ENCODE peak calls at places on chromosomes 13 and 19, in five cellular contexts. S is mucosa of descending colon; X is CD8-positive, alpha-beta T cell; O is IMR-90; Z is thoracic aorta. J is an unnamed sample.

GRCh38 chr19:37506387-37507166 is at the start of gene ZNF793:
- DNase-seq in S (peak; percentile 87), Z (peak; percentile 45), O (peak; percentile 54), X (peak; percentile 83), J (peak; percentile 61)

GRCh38 chr13:110421696-110422395 is 114.8 kb downstream of the COL4A2 start:
- DNase-seq in S (no peak), O (peak; percentile 90), Z (no peak), X (no peak), J (peak; percentile 83)

GRCh38 chr13:28286263-28286662 is 147.9 kb downstream of the PAN3 start:
- DNase-seq in O (no peak), X (no peak), Z (no peak), S (no peak), J (no peak)

GRCh38 chr19:45998834-45999233 is 3.6 kb downstream of the CCDC61 start:
- DNase-seq in Z (no peak), S (no peak), O (no peak), X (no peak), J (no peak)

GRCh38 chr19:47176071-47176626 is 45.5 kb downstream of the SAE1 start:
- DNase-seq in S (no peak), X (no peak), Z (no peak), O (peak; percentile 97), J (peak; percentile 85)

GRCh38 chr19:51810228-51810627 is 15.3 kb downstream of the FPR3 start:
- DNase-seq in S (no peak), Z (no peak), X (no peak), O (no peak), J (peak; percentile 26)

GRCh38 chr13:82758056-82758455 is 1124.2 kb downstream of the SLITRK1 start:
- DNase-seq in X (no peak), Z (no peak), O (peak; percentile 17), S (no peak), J (peak; percentile 17)

GRCh38 chr13:65656740-65657329 is 1573.3 kb downstream of the PCDH9 start:
- DNase-seq in Z (no peak), O (peak; percentile 30), S (no peak), X (no peak), J (peak; percentile 8)

GRCh38 chr13:111950697-111951096 is 116.3 kb upstream of the SOX1 start:
- DNase-seq in X (no peak), S (no peak), Z (no peak), O (no peak), J (no peak)

GRCh38 chr19:11423804-11424318 is 4.7 kb upstream of the RGL3 start:
- DNase-seq in S (no peak), X (no peak), Z (no peak), O (no peak), J (no peak)

GRCh38 chr19:51001495-51001894 is at the start of gene KLK8:
- DNase-seq in O (no peak), Z (no peak), S (no peak), X (no peak), J (no peak)

GRCh38 chr13:46894534-46894906 is 2.3 kb downstream of the HTR2A start:
- DNase-seq in Z (no peak), X (no peak), S (no peak), O (no peak), J (peak; percentile 29)

GRCh38 chr19:46606681-46607440 is 5.7 kb downstream of the CALM3 start:
- DNase-seq in Z (no peak), O (no peak), X (no peak), S (no peak), J (no peak)

GRCh38 chr19:2977686-2978466 is 512 bp downstream of the TLE6 start:
- DNase-seq in Z (no peak), O (no peak), S (no peak), X (no peak), J (no peak)

GRCh38 chr19:13066933-13067831 is 35.5 kb downstream of the LYL1 start:
- DNase-seq in X (no peak), O (no peak), S (peak; percentile 68), Z (no peak), J (no peak)

GRCh38 chr19:33241530-33242101 is 16.0 kb upstream of the SLC7A10 start:
- DNase-seq in S (peak; percentile 65), X (peak; percentile 28), O (no peak), Z (no peak), J (no peak)

GRCh38 chr19:29687897-29688728 is 22.9 kb downstream of the PLEKHF1 start:
- DNase-seq in Z (no peak), O (peak; percentile 78), S (no peak), X (no peak), J (peak; percentile 84)

GRCh38 chr13:78183737-78184136 is 265.1 kb upstream of the EDNRB start:
- DNase-seq in O (peak; percentile 52), X (no peak), S (no peak), Z (no peak), J (peak; percentile 15)

GRCh38 chr19:2127758-2128157 is 23.6 kb downstream of the AP3D1 start:
- DNase-seq in S (no peak), X (no peak), O (no peak), Z (no peak), J (no peak)

GRCh38 chr19:14979498-14980255 is at the start of gene SLC1A6:
- DNase-seq in Z (no peak), X (no peak), S (no peak), O (no peak), J (no peak)

GRCh38 chr13:27079421-27079958 is 92.1 kb downstream of the USP12 start:
- DNase-seq in O (peak; percentile 67), S (no peak), X (no peak), Z (no peak), J (peak; percentile 98)

GRCh38 chr13:67635754-67636153 is 405.6 kb upstream of the PCDH9 start:
- DNase-seq in Z (no peak), O (peak; percentile 4), S (no peak), X (no peak), J (no peak)

GRCh38 chr19:34236035-34236793 is 18.1 kb upstream of the GARRE1 start:
- DNase-seq in X (no peak), S (peak; percentile 62), Z (no peak), O (peak; percentile 82), J (peak; percentile 91)

GRCh38 chr13:33087091-33087490 is 70.9 kb downstream of the KL start:
- DNase-seq in O (no peak), Z (no peak), S (no peak), X (no peak), J (no peak)

GRCh38 chr13:108069521-108070210 is 145.7 kb downstream of the LIG4 start:
- DNase-seq in S (no peak), X (no peak), O (no peak), Z (no peak), J (no peak)

GRCh38 chr19:56245062-56245740 is 27.3 kb upstream of the EDDM13 start:
- DNase-seq in X (no peak), Z (no peak), S (no peak), O (peak; percentile 33), J (peak; percentile 33)

GRCh38 chr19:8242212-8242821 is 33.1 kb downstream of the CERS4 start:
- DNase-seq in S (no peak), Z (no peak), X (no peak), O (no peak), J (no peak)

GRCh38 chr13:80342541-80343371 is 1.8 kb upstream of the SPRY2 start:
- DNase-seq in S (peak; percentile 92), X (peak; percentile 64), O (peak; percentile 66), Z (no peak), J (peak; percentile 60)

GRCh38 chr13:44317752-44318550 is 55.7 kb upstream of the SERP2 start:
- DNase-seq in O (peak; percentile 72), S (no peak), Z (no peak), X (no peak), J (peak; percentile 86)

GRCh38 chr13:93624371-93624777 is 397.8 kb downstream of the GPC6 start:
- DNase-seq in X (no peak), O (no peak), Z (no peak), S (no peak), J (no peak)

GRCh38 chr13:35714096-35714495 is 237.6 kb upstream of the MAB21L1 start:
- DNase-seq in S (no peak), X (no peak), Z (no peak), O (no peak), J (no peak)

GRCh38 chr19:14979136-14979497 is 547 bp downstream of the SLC1A6 start:
- DNase-seq in O (no peak), S (no peak), X (no peak), Z (no peak), J (no peak)

GRCh38 chr19:16371540-16371986 is 46.9 kb downstream of the KLF2 start:
- DNase-seq in Z (no peak), O (no peak), X (peak; percentile 92), S (peak; percentile 86), J (no peak)
- H3K4me3 ChIP-seq in Z (no peak overlapping the region), O (no peak overlapping the region), X (peak overlapping the region; percentile 44), S (no peak overlapping the region), J (no peak overlapping the region)

GRCh38 chr19:5150331-5150901 is 181.5 kb downstream of the KDM4B start:
- DNase-seq in X (no peak), S (no peak), Z (peak; percentile 1), O (no peak), J (no peak)
- TF ChIP-seq CTCF in X (no peak), S (no peak), Z (no peak), O (no peak), J (no peak)

DNA sequence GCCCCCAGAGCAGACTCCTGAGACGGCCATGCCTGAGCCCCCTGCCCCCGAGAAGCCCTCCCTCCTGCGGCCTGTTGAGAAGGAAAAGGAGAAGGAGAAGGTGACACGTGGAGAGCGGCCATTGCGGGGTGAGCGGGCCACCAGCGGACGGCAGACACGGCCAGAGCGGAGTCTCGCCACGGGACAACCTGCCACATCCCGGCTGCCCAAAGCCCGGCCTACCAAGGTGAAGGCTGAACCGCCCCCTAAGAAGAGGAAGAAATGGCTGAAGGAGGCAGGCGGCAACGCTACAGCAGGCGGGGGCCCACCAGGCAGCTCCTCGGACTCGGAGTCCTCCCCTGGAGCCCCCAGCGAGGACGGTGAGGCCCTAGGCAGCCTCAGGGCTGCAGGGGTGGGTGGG is 24.1 kb downstream of the RRAS start:
- DNase-seq in S (no peak), O (no peak), Z (no peak), X (no peak), J (no peak)
- H3K4me3 ChIP-seq in S (no peak overlapping the region), O (no peak overlapping the region), Z (no peak overlapping the region), X (no peak overlapping the region), J (no peak overlapping the region)

GRCh38 chr19:6551091-6551490 is 20.3 kb downstream of the TNFSF9 start:
- DNase-seq in O (no peak), S (no peak), X (no peak), Z (no peak), J (no peak)

GRCh38 chr19:6556043-6556449 is 25.2 kb downstream of the TNFSF9 start:
- DNase-seq in S (no peak), X (no peak), Z (no peak), O (no peak), J (no peak)

GRCh38 chr19:6551607-6552450 is 21.0 kb downstream of the TNFSF9 start:
- DNase-seq in Z (no peak), O (no peak), S (no peak), X (peak; percentile 71), J (no peak)

DNA sequence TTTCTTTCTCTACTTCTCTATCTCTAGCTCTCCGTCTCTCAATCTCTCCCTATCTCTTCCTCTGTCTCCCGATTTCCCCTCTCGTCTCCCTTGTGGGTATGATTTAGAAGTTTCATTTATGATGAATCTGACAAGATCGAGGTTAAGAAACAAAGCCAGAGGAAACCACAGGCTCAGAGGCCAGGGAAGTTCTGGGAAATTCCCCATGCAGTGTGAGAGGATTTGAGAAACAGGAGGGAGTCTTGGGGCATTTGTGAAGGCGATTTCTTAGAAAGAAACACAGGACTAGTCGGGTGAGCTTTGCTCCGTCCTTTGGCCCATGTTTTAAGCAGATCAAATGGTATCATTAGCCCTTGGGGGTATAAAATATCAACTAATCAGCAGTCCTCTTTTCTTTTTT is 25.7 kb downstream of the TNFSF9 start:
- DNase-seq in Z (no peak), X (no peak), O (no peak), S (no peak), J (no peak)
- TF ChIP-seq CTCF in Z (no peak), X (peak; percentile 9), O (no peak), S (no peak), J (no peak)

J was measured in AG10803.